ENCODE peak calls at places on chromosomes 7 and 10, in ten cellular contexts. H is NCI-H187; P is T1000; I is NCI-H748 treated with DMSO at 0.1 percent for 48 hours; N is stimulated activated CD8-positive, alpha-beta memory T cell treated with anti-CD3 and anti-CD28 coated beads, Interleukin-2, amount 100 ng/mL, for 48 hours; X is C1 segment of cervical spinal cord; Z is activated T-helper 1 cell treated with Interleukin-2 at 50 U/mL for 16 hours; D is D341Med; S is psoas muscle; G is effector memory CD4-positive, alpha-beta T cell. U is an unnamed sample.

GRCh38 chr7:27191081-27191715 is 6.2 kb upstream of the HOXA11 start:
- DNase-seq in H (no peak), P (no peak), I (no peak), N (no peak), X (no peak), Z (no peak), D (no peak), S (no peak), G (no peak), U (no peak)

GRCh38 chr10:78821052-78821451 is 247.7 kb upstream of the ZMIZ1 start:
- DNase-seq in H (no peak), P (no peak), I (no peak), N (no peak), X (no peak), Z (no peak), D (no peak), S (no peak), G (no peak), U (no peak)

GRCh38 chr7:138887872-138888656 is 90.1 kb upstream of the ATP6V0A4 start:
- DNase-seq in H (no peak), P (no peak), I (no peak), N (no peak), X (no peak), Z (no peak), D (no peak), S (no peak), G (no peak), U (no peak)

GRCh38 chr7:45229130-45229920 is 71.7 kb downstream of the RAMP3 start:
- DNase-seq in H (no peak), P (no peak), I (no peak), N (no peak), X (no peak), Z (no peak), D (no peak), S (no peak), G (no peak), U (peak)

GRCh38 chr7:151808296-151809155 is 68.4 kb downstream of the PRKAG2 start:
- DNase-seq in H (no peak), P (peak), I (no peak), N (no peak), X (no peak), Z (no peak), D (no peak), S (no peak), G (no peak), U (peak)

GRCh38 chr7:30136339-30136738 is 1.6 kb downstream of the MTURN start:
- DNase-seq in H (peak), P (no peak), I (peak), N (no peak), X (no peak), Z (no peak), D (peak), S (no peak), G (no peak), U (no peak)

GRCh38 chr10:36168777-36169176 is 526.7 kb upstream of the FZD8 start:
- DNase-seq in H (no peak), P (no peak), I (no peak), N (no peak), X (no peak), Z (no peak), D (no peak), S (no peak), G (no peak), U (no peak)

GRCh38 chr10:50260791-50261281 is 9.5 kb upstream of the ASAH2 start:
- DNase-seq in H (no peak), P (no peak), I (no peak), N (no peak), X (no peak), Z (no peak), D (no peak), S (no peak), G (no peak), U (no peak)

GRCh38 chr10:88456730-88457129 is 126.4 kb downstream of the RNLS start:
- DNase-seq in H (no peak), P (no peak), I (no peak), N (no peak), X (no peak), Z (no peak), D (no peak), S (no peak), G (no peak), U (no peak)

GRCh38 chr7:911791-912480 is 35.6 kb downstream of the GET4 start:
- DNase-seq in H (no peak), P (no peak), I (no peak), N (no peak), X (peak), Z (no peak), D (no peak), S (no peak), G (no peak), U (no peak)

GRCh38 chr10:60684091-60684490 is 94.2 kb upstream of the CDK1 start:
- DNase-seq in H (no peak), P (no peak), I (no peak), N (no peak), X (no peak), Z (no peak), D (no peak), S (no peak), G (no peak), U (no peak)

GRCh38 chr10:31483546-31483945 is 164.5 kb downstream of the ZEB1 start:
- DNase-seq in H (no peak), P (no peak), I (no peak), N (no peak), X (no peak), Z (no peak), D (no peak), S (no peak), G (no peak), U (no peak)

GRCh38 chr7:90320418-90320800 is 695 bp downstream of the FAM237B start:
- DNase-seq in H (no peak), P (no peak), I (no peak), N (no peak), X (no peak), Z (no peak), D (no peak), S (no peak), G (no peak), U (no peak)

GRCh38 chr7:82714883-82715282 is 271.3 kb upstream of the CACNA2D1 start:
- DNase-seq in H (no peak), P (no peak), I (no peak), N (no peak), X (no peak), Z (no peak), D (no peak), S (no peak), G (no peak), U (no peak)

GRCh38 chr7:158847451-158847866 is 8.9 kb upstream of the DYNC2I1 start:
- DNase-seq in H (no peak), P (no peak), I (no peak), N (no peak), X (no peak), Z (no peak), D (no peak), S (no peak), G (no peak), U (no peak)

GRCh38 chr7:1650363-1651030 is 19.6 kb upstream of the ELFN1 start:
- DNase-seq in H (no peak), P (no peak), I (no peak), N (no peak), X (no peak), Z (no peak), D (no peak), S (peak), G (no peak), U (peak)

GRCh38 chr10:60542691-60543090 is 153.0 kb upstream of the ANK3 start:
- DNase-seq in H (no peak), P (no peak), I (no peak), N (no peak), X (no peak), Z (no peak), D (no peak), S (no peak), G (no peak), U (no peak)

GRCh38 chr7:1558841-1559625 is 3.0 kb upstream of the TMEM184A start:
- DNase-seq in H (no peak), P (no peak), I (no peak), N (no peak), X (no peak), Z (no peak), D (no peak), S (no peak), G (no peak), U (peak)

GRCh38 chr7:136997735-136998134 is 129.3 kb downstream of the CHRM2 start:
- DNase-seq in H (no peak), P (no peak), I (no peak), N (no peak), X (no peak), Z (no peak), D (no peak), S (no peak), G (no peak), U (no peak)

GRCh38 chr7:70082026-70082655 is 483.9 kb downstream of the AUTS2 start:
- DNase-seq in H (no peak), P (no peak), I (no peak), N (no peak), X (no peak), Z (no peak), D (no peak), S (no peak), G (no peak), U (no peak)